ENCODE peak calls at places on chromosome 19, in five cellular contexts. F is sigmoid colon, Z is adipocyte, B is aorta, C is tibial nerve. J is an unnamed sample. For H3K4me1 and H3K27me3, the result is how much of the 10 kb centered on the place peaks cover.

GRCh38 chr19:17817668-17818363 is 3.5 kb downstream of the INSL3 start:
- DNase-seq in F (no peak), Z (no peak), B (no peak), C (no peak), J (no peak)

GRCh38 chr19:33500991-33501390 is 20.6 kb downstream of the PEPD start:
- DNase-seq in F (peak), Z (no peak), B (no peak), C (no peak), J (no peak)

GRCh38 chr19:32174386-32175113 is 170.9 kb upstream of the ZNF507 start:
- DNase-seq in F (no peak), Z (no peak), B (no peak), C (no peak), J (no peak)

GRCh38 chr19:29694669-29695627 is 20.1 kb downstream of the C19orf12 start:
- DNase-seq in F (peak), Z (peak), B (peak), C (peak), J (peak)

GRCh38 chr19:51808333-51808986 is 13.5 kb downstream of the FPR3 start:
- DNase-seq in F (no peak), Z (peak), B (no peak), C (no peak), J (no peak)

GRCh38 chr19:1882089-1882785 is 3.1 kb downstream of the ABHD17A start:
- DNase-seq in F (no peak), Z (no peak), B (no peak), C (no peak), J (peak)

GRCh38 chr19:10655457-10656312 is 1.5 kb downstream of the ILF3 start:
- DNase-seq in F (no peak), Z (peak), B (no peak), C (no peak), J (no peak)

GRCh38 chr19:56124578-56124977 is 3.5 kb upstream of the ZNF787 start:
- DNase-seq in F (no peak), Z (no peak), B (no peak), C (no peak), J (no peak)

GRCh38 chr19:21612403-21612872 is 107.0 kb downstream of the ZNF429 start:
- DNase-seq in F (no peak), Z (no peak), B (no peak), C (no peak), J (no peak)

GRCh38 chr19:16623576-16623975 is 4.4 kb downstream of the MED26 start:
- DNase-seq in F (no peak), Z (no peak), B (no peak), C (no peak), J (no peak)

GRCh38 chr19:15115080-15115479 is 7.9 kb downstream of the SYDE1 start:
- DNase-seq in F (peak), Z (no peak), B (peak), C (peak), J (no peak)

GRCh38 chr19:11486661-11487503 is 6.0 kb upstream of the ELAVL3 start:
- DNase-seq in F (no peak), Z (no peak), B (no peak), C (no peak), J (no peak)

GRCh38 chr19:39270091-39270871 is 2.1 kb downstream of the IFNL2 start:
- DNase-seq in F (no peak), Z (no peak), B (no peak), C (no peak), J (no peak)

GRCh38 chr19:34712606-34713261 is 21.3 kb upstream of the ZNF181 start:
- DNase-seq in F (no peak), Z (peak), B (no peak), C (no peak), J (peak)

GRCh38 chr19:5997371-5997770 is 19.4 kb upstream of the RANBP3 start:
- DNase-seq in F (no peak), Z (no peak), B (no peak), C (no peak), J (no peak)

DNA sequence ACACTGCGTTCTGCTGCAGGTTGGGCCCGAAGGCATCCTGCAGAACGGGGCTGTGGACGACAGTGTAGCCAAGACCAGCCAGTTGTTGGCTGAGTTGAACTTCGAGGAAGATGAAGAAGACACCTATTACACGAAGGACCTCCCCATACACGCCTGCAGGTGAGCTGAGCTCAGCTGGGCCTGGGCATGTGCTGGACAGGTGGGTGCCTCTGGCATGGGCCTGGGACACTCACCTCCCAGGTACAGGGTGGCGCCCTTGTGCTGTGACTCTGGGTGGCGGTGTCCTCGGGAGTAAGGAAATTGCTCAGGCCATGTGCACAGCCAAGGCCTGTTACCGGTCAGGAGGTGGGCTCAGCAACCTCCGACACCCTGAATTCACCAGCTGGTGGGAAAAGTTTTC is 14.2 kb downstream of the UPF1 start:
- DNase-seq in F (no peak), Z (no peak), B (no peak), C (no peak), J (no peak)
- H3K4me1 ChIP-seq in F (half or more), Z (half or more), B (under half), C (under half), J (under half)

GRCh38 chr19:41325947-41326706 is 16.2 kb downstream of the CCDC97 start:
- DNase-seq in F (no peak), Z (peak), B (no peak), C (no peak), J (no peak)

GRCh38 chr19:41327076-41327475 is 17.1 kb downstream of the CCDC97 start:
- DNase-seq in F (no peak), Z (no peak), B (no peak), C (no peak), J (no peak)

GRCh38 chr19:41324921-41325639 is 15.1 kb downstream of the CCDC97 start:
- DNase-seq in F (peak), Z (peak), B (peak), C (no peak), J (no peak)

GRCh38 chr19:41324231-41324702 is 14.3 kb downstream of the CCDC97 start:
- DNase-seq in F (no peak), Z (peak), B (no peak), C (no peak), J (no peak)

GRCh38 chr19:41325640-41325946 is 15.6 kb downstream of the CCDC97 start:
- DNase-seq in F (no peak), Z (no peak), B (no peak), C (no peak), J (no peak)
- H3K4me3 ChIP-seq in F (peak), Z (no peak), B (no peak), C (no peak), J (no peak)

GRCh38 chr19:50312967-50313811 is 16.0 kb downstream of the KCNC3 start:
- DNase-seq in F (no peak), Z (no peak), B (no peak), C (no peak), J (no peak)

GRCh38 chr19:50314724-50315700 is 14.2 kb downstream of the KCNC3 start:
- DNase-seq in F (no peak), Z (no peak), B (no peak), C (no peak), J (no peak)

GRCh38 chr19:50315773-50316448 is 13.3 kb downstream of the KCNC3 start:
- DNase-seq in F (no peak), Z (no peak), B (no peak), C (no peak), J (no peak)

GRCh38 chr19:50311723-50312635 is 17.2 kb downstream of the KCNC3 start:
- DNase-seq in F (no peak), Z (no peak), B (no peak), C (no peak), J (no peak)

DNA sequence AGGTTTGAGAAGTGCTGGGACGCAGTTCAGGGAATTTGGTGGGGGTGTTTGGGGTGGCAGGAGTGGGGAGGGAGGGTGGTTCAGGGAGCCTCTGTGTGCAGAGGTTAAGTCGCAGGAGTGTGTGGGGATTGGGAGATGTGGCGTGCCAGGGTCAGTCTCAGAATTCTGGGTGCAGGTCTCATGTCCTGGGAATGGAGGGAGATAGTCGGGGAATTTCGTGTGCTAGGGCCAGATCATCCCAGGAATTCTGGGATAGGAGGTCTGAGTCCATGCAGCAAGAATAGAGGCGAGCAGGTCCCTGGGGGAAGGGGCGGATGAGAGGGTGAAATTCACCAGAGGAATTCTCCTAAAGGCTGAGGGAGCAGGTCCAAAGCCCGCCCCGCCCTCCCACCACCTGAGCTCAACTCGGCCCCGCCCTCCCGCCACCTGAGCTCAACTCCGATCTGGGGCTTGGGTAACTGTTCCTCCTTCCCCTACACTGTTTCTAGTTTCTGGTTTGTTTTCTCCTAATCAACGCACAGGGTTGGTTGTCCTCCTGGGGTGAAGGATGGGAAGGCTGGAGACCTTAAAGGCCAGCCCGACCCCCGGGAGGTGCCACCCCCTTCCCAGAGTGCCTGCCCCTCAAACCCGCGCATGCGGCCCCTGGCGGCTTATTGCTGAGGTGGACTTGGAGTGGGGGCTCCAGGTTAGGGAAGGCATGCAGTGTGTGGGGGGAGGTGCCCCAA is 15.2 kb downstream of the KCNC3 start:
- DNase-seq in F (no peak), Z (no peak), B (no peak), C (no peak), J (no peak)
- H3K27me3 ChIP-seq in F (under half), Z (under half), B (under half), C (half or more), J (half or more)

GRCh38 chr19:37077929-37078716 is at the start of gene ZNF420:
- DNase-seq in F (peak), Z (peak), B (peak), C (peak), J (peak)
- H3K4me1 ChIP-seq in F (under half), Z (under half), B (under half), C (under half), J (under half)

GRCh38 chr19:57947419-57948134 is at the start of gene ZNF256:
- DNase-seq in F (peak), Z (peak), B (peak), C (peak), J (peak)
- H3K4me3 ChIP-seq in F (peak), Z (peak), B (peak), C (peak), J (peak)

GRCh38 chr19:35861640-35862160 is 5.0 kb downstream of the KIRREL2 start:
- DNase-seq in F (no peak), Z (no peak), B (no peak), C (no peak), J (no peak)
- H3K27me3 ChIP-seq in F (under half), Z (half or more), B (under half), C (half or more), J (under half)

DNA sequence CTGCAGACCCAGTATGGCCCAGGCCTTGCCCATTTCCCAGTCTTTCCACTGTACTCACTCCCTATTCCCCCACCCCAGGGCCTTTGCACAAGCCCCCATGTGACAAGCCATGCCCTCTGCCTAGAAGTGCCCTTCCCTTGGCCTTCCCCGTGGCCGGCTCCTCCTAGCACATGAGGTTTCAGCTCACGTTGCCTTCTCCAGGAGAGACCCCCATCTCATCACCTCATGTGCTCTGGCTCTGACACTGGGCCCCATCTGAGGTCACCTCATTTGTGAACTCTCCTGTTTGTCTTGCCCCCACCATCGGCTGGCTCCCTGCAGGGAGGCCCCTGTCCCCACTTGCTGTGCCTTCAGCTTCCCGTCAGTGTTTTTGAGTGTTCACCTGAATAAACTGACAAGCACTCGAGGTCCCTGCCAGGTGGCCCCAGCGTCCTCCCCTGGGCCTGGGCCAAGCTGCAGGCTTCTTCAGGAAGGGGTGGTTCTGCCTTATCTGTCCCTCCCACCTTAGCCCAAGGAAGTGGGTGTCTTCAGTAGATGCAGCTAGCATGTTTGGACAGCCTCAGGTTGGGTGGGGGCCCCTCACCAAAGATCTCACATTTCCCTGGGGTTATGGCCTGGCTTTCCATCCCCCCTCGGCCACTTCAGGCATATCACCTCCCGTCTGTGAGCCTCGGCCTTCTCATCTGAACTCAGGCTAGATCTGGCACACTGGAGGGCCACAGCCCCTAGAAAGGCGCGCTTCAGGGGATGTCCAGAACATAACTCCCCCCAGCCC is 3.8 kb upstream of the SLC25A42 start:
- DNase-seq in F (no peak), Z (no peak), B (no peak), C (no peak), J (no peak)
- H3K4me1 ChIP-seq in F (under half), Z (under half), B (under half), C (under half), J (under half)

DNA sequence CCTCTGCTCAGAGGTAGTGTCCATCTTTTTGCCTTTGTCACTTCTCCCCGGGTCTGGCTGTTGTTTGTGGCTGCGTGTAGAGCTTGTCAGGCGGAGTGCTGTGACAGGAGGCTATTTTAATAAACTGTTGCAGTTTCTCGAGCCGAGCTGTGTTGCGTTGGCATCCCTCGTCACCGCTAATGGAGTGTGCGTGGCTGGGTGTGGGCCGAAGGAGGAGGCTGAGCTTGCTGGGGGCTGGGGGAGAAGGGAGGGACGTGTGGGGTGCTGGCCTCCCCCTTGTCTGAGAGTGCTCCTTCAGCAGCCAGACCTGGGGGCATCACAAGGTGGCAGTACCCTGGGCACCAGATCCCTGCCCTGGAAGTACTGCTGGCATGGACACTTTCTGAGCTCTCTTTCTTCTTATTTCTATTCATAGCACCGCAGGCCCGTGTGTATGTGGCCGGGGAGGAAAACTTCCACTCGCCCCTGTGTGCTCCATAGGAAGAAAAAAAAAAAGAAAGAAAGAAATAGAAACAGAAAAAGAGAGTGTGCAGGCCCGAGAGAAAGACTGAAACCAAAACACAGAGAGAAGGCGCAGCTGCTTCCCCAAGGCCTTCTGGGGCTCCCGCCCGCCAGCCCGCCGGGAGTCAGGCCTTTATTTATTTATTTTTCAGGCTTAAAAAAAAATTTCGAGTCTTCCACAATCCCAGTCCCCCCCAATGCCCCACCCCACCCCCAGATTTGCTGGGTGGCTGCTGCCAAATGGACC is 27.0 kb downstream of the NFIX start:
- DNase-seq in F (peak), Z (peak), B (no peak), C (no peak), J (no peak)
- H3K4me3 ChIP-seq in F (peak), Z (peak), B (no peak), C (peak), J (no peak)